ENCODE peak calls at places on chromosomes 1 and 21, in nine cellular contexts. One of them, this sample, is unnamed.

GRCh38 chr1:87058343-87058649 is 143.9 kb downstream of the HS2ST1 start:
- DNase-seq in ureter: no peak
- DNase-seq in adrenal gland: no peak
- DNase-seq in fibroblast of lung: peak; percentile 13
- DNase-seq in hypothalamus: no peak
- DNase-seq in 8988T: no peak
- DNase-seq in amygdala: no peak
- DNase-seq in retina: no peak
- DNase-seq in AG08396: peak; percentile 2
- DNase-seq in this sample: no peak

GRCh38 chr1:147072371-147073061 is 99.8 kb downstream of the PRKAB2 start:
- DNase-seq in ureter: no peak
- DNase-seq in adrenal gland: no peak
- DNase-seq in fibroblast of lung: no peak
- DNase-seq in hypothalamus: no peak
- DNase-seq in 8988T: no peak
- DNase-seq in amygdala: no peak
- DNase-seq in retina: peak; percentile 82
- DNase-seq in AG08396: no peak
- DNase-seq in this sample: no peak

GRCh38 chr1:167548059-167548932 is 5.3 kb downstream of the CREG1 start:
- DNase-seq in ureter: no peak
- DNase-seq in adrenal gland: no peak
- DNase-seq in fibroblast of lung: peak; percentile 58
- DNase-seq in hypothalamus: no peak
- DNase-seq in 8988T: no peak
- DNase-seq in amygdala: no peak
- DNase-seq in retina: no peak
- DNase-seq in AG08396: peak; percentile 29
- DNase-seq in this sample: no peak

GRCh38 chr1:200034821-200035396 is 7.4 kb downstream of the NR5A2 start:
- DNase-seq in ureter: no peak
- DNase-seq in adrenal gland: no peak
- DNase-seq in fibroblast of lung: peak; percentile 28
- DNase-seq in hypothalamus: no peak
- DNase-seq in 8988T: no peak
- DNase-seq in amygdala: no peak
- DNase-seq in retina: peak; percentile 65
- DNase-seq in AG08396: no peak
- DNase-seq in this sample: peak; percentile 50

GRCh38 chr1:23899070-23899469 is 14.1 kb downstream of the CNR2 start:
- DNase-seq in ureter: no peak
- DNase-seq in adrenal gland: no peak
- DNase-seq in fibroblast of lung: no peak
- DNase-seq in hypothalamus: no peak
- DNase-seq in 8988T: no peak
- DNase-seq in amygdala: no peak
- DNase-seq in retina: no peak
- DNase-seq in AG08396: no peak
- DNase-seq in this sample: no peak

GRCh38 chr1:29802181-29803068 is 566.1 kb downstream of the PTPRU start:
- DNase-seq in ureter: no peak
- DNase-seq in adrenal gland: no peak
- DNase-seq in fibroblast of lung: no peak
- DNase-seq in hypothalamus: no peak
- DNase-seq in 8988T: no peak
- DNase-seq in amygdala: no peak
- DNase-seq in retina: no peak
- DNase-seq in AG08396: peak; percentile 4
- DNase-seq in this sample: no peak

GRCh38 chr1:109805486-109806180 is 41.9 kb upstream of the EPS8L3 start:
- DNase-seq in ureter: no peak
- DNase-seq in adrenal gland: no peak
- DNase-seq in fibroblast of lung: peak; percentile 57
- DNase-seq in hypothalamus: no peak
- DNase-seq in 8988T: no peak
- DNase-seq in amygdala: no peak
- DNase-seq in retina: no peak
- DNase-seq in AG08396: no peak
- DNase-seq in this sample: no peak

GRCh38 chr1:44038876-44039657 is 7.8 kb upstream of the SLC6A9 start:
- DNase-seq in ureter: no peak
- DNase-seq in adrenal gland: no peak
- DNase-seq in fibroblast of lung: peak; percentile 35
- DNase-seq in hypothalamus: no peak
- DNase-seq in 8988T: no peak
- DNase-seq in amygdala: no peak
- DNase-seq in retina: no peak
- DNase-seq in AG08396: no peak
- DNase-seq in this sample: no peak

GRCh38 chr1:228377664-228378452 is 28.8 kb downstream of the TRIM11 start:
- DNase-seq in ureter: no peak
- DNase-seq in adrenal gland: peak; percentile 66
- DNase-seq in fibroblast of lung: no peak
- DNase-seq in hypothalamus: no peak
- DNase-seq in 8988T: peak; percentile 90
- DNase-seq in amygdala: no peak
- DNase-seq in retina: peak; percentile 71
- DNase-seq in AG08396: no peak
- DNase-seq in this sample: peak; percentile 53

GRCh38 chr21:45822429-45823099 is 159.0 kb upstream of the COL6A1 start:
- DNase-seq in ureter: peak; percentile 30
- DNase-seq in adrenal gland: no peak
- DNase-seq in fibroblast of lung: no peak
- DNase-seq in hypothalamus: no peak
- DNase-seq in 8988T: no peak
- DNase-seq in amygdala: no peak
- DNase-seq in retina: no peak
- DNase-seq in AG08396: no peak
- DNase-seq in this sample: no peak

GRCh38 chr21:33230518-33231324 is 983 bp downstream of the IFNAR2 start:
- DNase-seq in ureter: peak; percentile 69
- DNase-seq in adrenal gland: peak; percentile 28
- DNase-seq in fibroblast of lung: peak; percentile 71
- DNase-seq in hypothalamus: peak; percentile 50
- DNase-seq in 8988T: no peak
- DNase-seq in amygdala: peak; percentile 23
- DNase-seq in retina: no peak
- DNase-seq in AG08396: peak; percentile 64
- DNase-seq in this sample: peak; percentile 45

GRCh38 chr1:23980725-23981063 is 567 bp upstream of the SRSF10 start:
- DNase-seq in ureter: peak; percentile 55
- DNase-seq in adrenal gland: no peak
- DNase-seq in fibroblast of lung: peak; percentile 85
- DNase-seq in hypothalamus: no peak
- DNase-seq in 8988T: no peak
- DNase-seq in amygdala: no peak
- DNase-seq in retina: no peak
- DNase-seq in AG08396: peak; percentile 43
- DNase-seq in this sample: no peak

GRCh38 chr1:199044191-199044590 is 405.4 kb downstream of the PTPRC start:
- DNase-seq in ureter: no peak
- DNase-seq in adrenal gland: no peak
- DNase-seq in fibroblast of lung: peak; percentile 73
- DNase-seq in hypothalamus: no peak
- DNase-seq in 8988T: no peak
- DNase-seq in amygdala: no peak
- DNase-seq in retina: no peak
- DNase-seq in AG08396: no peak
- DNase-seq in this sample: no peak

GRCh38 chr1:165403835-165404482 is 41.0 kb downstream of the RXRG start:
- DNase-seq in ureter: no peak
- DNase-seq in adrenal gland: no peak
- DNase-seq in fibroblast of lung: no peak
- DNase-seq in hypothalamus: peak; percentile 2
- DNase-seq in 8988T: peak; percentile 46
- DNase-seq in amygdala: no peak
- DNase-seq in retina: peak; percentile 52
- DNase-seq in AG08396: no peak
- DNase-seq in this sample: peak; percentile 33

GRCh38 chr1:154616659-154617345 is 8.8 kb upstream of the ADAR start:
- DNase-seq in ureter: no peak
- DNase-seq in adrenal gland: no peak
- DNase-seq in fibroblast of lung: peak; percentile 32
- DNase-seq in hypothalamus: no peak
- DNase-seq in 8988T: no peak
- DNase-seq in amygdala: no peak
- DNase-seq in retina: no peak
- DNase-seq in AG08396: no peak
- DNase-seq in this sample: no peak

GRCh38 chr21:39670741-39671140 is 58.0 kb downstream of the B3GALT5 start:
- DNase-seq in ureter: no peak
- DNase-seq in adrenal gland: no peak
- DNase-seq in fibroblast of lung: peak; percentile 21
- DNase-seq in hypothalamus: no peak
- DNase-seq in 8988T: no peak
- DNase-seq in amygdala: no peak
- DNase-seq in retina: no peak
- DNase-seq in AG08396: no peak
- DNase-seq in this sample: peak; percentile 56

GRCh38 chr1:188715566-188715965 is 1762.1 kb downstream of the BRINP3 start:
- DNase-seq in ureter: no peak
- DNase-seq in adrenal gland: no peak
- DNase-seq in fibroblast of lung: no peak
- DNase-seq in hypothalamus: no peak
- DNase-seq in 8988T: no peak
- DNase-seq in amygdala: no peak
- DNase-seq in retina: no peak
- DNase-seq in AG08396: no peak
- DNase-seq in this sample: no peak

GRCh38 chr1:5099018-5099417 is 444.6 kb downstream of the AJAP1 start:
- DNase-seq in ureter: no peak
- DNase-seq in adrenal gland: no peak
- DNase-seq in fibroblast of lung: no peak
- DNase-seq in hypothalamus: no peak
- DNase-seq in 8988T: no peak
- DNase-seq in amygdala: no peak
- DNase-seq in retina: peak; percentile 58
- DNase-seq in AG08396: no peak
- DNase-seq in this sample: no peak

GRCh38 chr21:44345495-44345894 is 6.3 kb upstream of the CFAP410 start:
- DNase-seq in ureter: no peak
- DNase-seq in adrenal gland: no peak
- DNase-seq in fibroblast of lung: no peak
- DNase-seq in hypothalamus: no peak
- DNase-seq in 8988T: no peak
- DNase-seq in amygdala: no peak
- DNase-seq in retina: no peak
- DNase-seq in AG08396: no peak
- DNase-seq in this sample: no peak

GRCh38 chr1:157371826-157372225 is 180.5 kb downstream of the FCRL5 start:
- DNase-seq in ureter: no peak
- DNase-seq in adrenal gland: no peak
- DNase-seq in fibroblast of lung: no peak
- DNase-seq in hypothalamus: no peak
- DNase-seq in 8988T: no peak
- DNase-seq in amygdala: no peak
- DNase-seq in retina: no peak
- DNase-seq in AG08396: no peak
- DNase-seq in this sample: no peak

This sample was measured in body of pancreas.